ENCODE peak calls at places on chromosomes 6 and 20, in five cellular contexts. J, Q, H, O and V are unnamed samples.

GRCh38 chr6:157107915-157108651 is 215.2 kb downstream of the TMEM242 start:
- DNase-seq in J (no peak), Q (no peak), H (no peak), O (peak; percentile 66), V (peak; percentile 57)

GRCh38 chr6:16322666-16323312 is 84.4 kb downstream of the GMPR start:
- DNase-seq in J (no peak), Q (no peak), H (no peak), O (peak; percentile 86), V (no peak)

GRCh38 chr6:137123078-137123477 is 50.4 kb downstream of the IL22RA2 start:
- DNase-seq in J (no peak), Q (no peak), H (no peak), O (no peak), V (no peak)

GRCh38 chr20:44083220-44083933 is 103.6 kb downstream of the JPH2 start:
- DNase-seq in J (no peak), Q (no peak), H (no peak), O (no peak), V (peak; percentile 50)

GRCh38 chr20:39878321-39878720 is 810.7 kb downstream of the MAFB start:
- DNase-seq in J (no peak), Q (no peak), H (no peak), O (no peak), V (no peak)

GRCh38 chr6:23016701-23017100 is 447.3 kb downstream of the HDGFL1 start:
- DNase-seq in J (no peak), Q (no peak), H (no peak), O (no peak), V (no peak)

GRCh38 chr6:19465760-19466159 is 371.4 kb upstream of the ID4 start:
- DNase-seq in J (no peak), Q (no peak), H (no peak), O (no peak), V (no peak)

GRCh38 chr6:78365473-78365872 is 501.9 kb upstream of the IRAK1BP1 start:
- DNase-seq in J (no peak), Q (no peak), H (no peak), O (no peak), V (no peak)

GRCh38 chr6:111774346-111774703 is 98.9 kb downstream of the FYN start:
- DNase-seq in J (no peak), Q (no peak), H (no peak), O (no peak), V (no peak)

GRCh38 chr6:70413829-70414494 is 654 bp downstream of the FAM135A start:
- DNase-seq in J (no peak), Q (no peak), H (no peak), O (peak; percentile 19), V (peak; percentile 41)

GRCh38 chr6:142173980-142174379 is 26.9 kb downstream of the VTA1 start:
- DNase-seq in J (no peak), Q (no peak), H (no peak), O (no peak), V (no peak)

GRCh38 chr6:121925024-121925423 is 474.4 kb upstream of the HSF2 start:
- DNase-seq in J (no peak), Q (no peak), H (no peak), O (no peak), V (no peak)

GRCh38 chr6:30206152-30206551 is 7.1 kb downstream of the TRIM26 start:
- DNase-seq in J (no peak), Q (no peak), H (no peak), O (no peak), V (no peak)

GRCh38 chr6:36130672-36131516 is 581 bp downstream of the MAPK13 start:
- DNase-seq in J (no peak), Q (peak; percentile 73), H (no peak), O (no peak), V (no peak)

GRCh38 chr20:50850721-50851286 is 55.9 kb downstream of the BCAS4 start:
- DNase-seq in J (peak; percentile 38), Q (no peak), H (no peak), O (no peak), V (no peak)

GRCh38 chr6:10584607-10585006 is 63.5 kb downstream of the GCNT2 start:
- DNase-seq in J (no peak), Q (no peak), H (no peak), O (no peak), V (no peak)

GRCh38 chr20:47785321-47785899 is at the start of gene SULF2:
- DNase-seq in J (no peak), Q (no peak), H (no peak), O (no peak), V (peak; percentile 77)

GRCh38 chr20:50248104-50248631 is 57.5 kb downstream of the CEBPB start:
- DNase-seq in J (no peak), Q (no peak), H (no peak), O (peak; percentile 48), V (no peak)

GRCh38 chr6:43267619-43268347 is 24.5 kb downstream of the TTBK1 start:
- DNase-seq in J (no peak), Q (peak; percentile 99), H (no peak), O (peak; percentile 81), V (no peak)

GRCh38 chr6:43268348-43268685 is 25.0 kb downstream of the TTBK1 start:
- DNase-seq in J (no peak), Q (no peak), H (no peak), O (no peak), V (no peak)

GRCh38 chr6:43271103-43271815 is 26.8 kb upstream of the SLC22A7 start:
- DNase-seq in J (no peak), Q (no peak), H (peak; percentile 47), O (no peak), V (no peak)

GRCh38 chr6:43268782-43269272 is 25.5 kb downstream of the TTBK1 start:
- DNase-seq in J (no peak), Q (no peak), H (no peak), O (no peak), V (no peak)

GRCh38 chr6:43269273-43270007 is 26.2 kb downstream of the TTBK1 start:
- DNase-seq in J (no peak), Q (no peak), H (no peak), O (peak; percentile 70), V (no peak)
- TF ChIP-seq CHD2 in J (no peak), Q (no peak), H (no peak), O (no peak), V (no peak)

GRCh38 chr20:57138198-57138995 is 128.0 kb downstream of the BMP7 start:
- DNase-seq in J (no peak), Q (no peak), H (no peak), O (no peak), V (no peak)
- H2AFZ ChIP-seq in J (no peak overlapping the region), Q (no peak overlapping the region), H (no peak overlapping the region), O (no peak overlapping the region), V (no peak overlapping the region)

DNA sequence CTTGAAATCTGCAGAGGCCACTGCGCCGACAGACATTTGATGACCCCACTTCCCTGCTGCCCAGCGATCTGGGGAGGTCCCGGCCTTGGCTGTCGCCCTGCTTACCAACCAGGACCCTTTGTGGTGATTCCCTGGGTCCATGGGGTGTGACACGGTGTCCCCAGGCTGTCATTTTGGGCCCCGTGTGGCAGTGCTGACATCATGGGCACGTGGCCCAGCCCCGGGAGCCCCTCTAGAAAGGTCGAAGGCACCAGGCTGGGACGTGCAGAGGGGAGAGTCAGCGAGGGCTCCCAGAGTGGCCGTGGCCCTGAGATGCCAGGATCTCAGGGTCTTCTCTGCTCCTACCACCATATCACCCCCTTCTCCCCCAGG is 170.0 kb downstream of the TAF4 start:
- DNase-seq in J (no peak), Q (no peak), H (no peak), O (no peak), V (no peak)
- TF ChIP-seq CHD2 in J (no peak), Q (no peak), H (no peak), O (no peak), V (no peak)

DNA sequence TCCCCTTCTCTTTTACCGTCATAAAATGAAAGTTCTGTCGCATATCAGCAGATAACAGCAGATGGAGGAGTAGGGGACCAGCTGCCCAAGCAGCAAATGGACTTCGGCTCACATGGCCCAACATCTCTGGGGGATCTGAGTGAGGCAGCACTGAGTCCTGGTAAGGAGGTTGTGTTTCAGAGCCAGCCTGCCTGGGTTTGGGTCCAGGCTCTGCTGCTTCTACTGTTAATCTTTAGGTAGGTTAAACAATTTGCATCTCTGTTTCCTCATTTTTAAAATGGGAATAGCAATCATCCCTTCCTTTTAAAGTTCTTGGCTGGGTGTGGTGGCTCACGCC is 193.6 kb downstream of the DOK5 start:
- DNase-seq in J (no peak), Q (no peak), H (no peak), O (no peak), V (no peak)
- H2AFZ ChIP-seq in J (peak overlapping the region; percentile 85), Q (no peak overlapping the region), H (no peak overlapping the region), O (no peak overlapping the region), V (no peak overlapping the region)

GRCh38 chr6:101402618-101403002 is 9.1 kb downstream of the GRIK2 start:
- DNase-seq in J (no peak), Q (no peak), H (no peak), O (no peak), V (peak; percentile 71)
- TF ChIP-seq CHD2 in J (no peak), Q (no peak), H (no peak), O (no peak), V (peak; percentile 10)

GRCh38 chr6:25363429-25363828 is 84.3 kb downstream of the CARMIL1 start:
- DNase-seq in J (no peak), Q (no peak), H (no peak), O (no peak), V (no peak)

GRCh38 chr6:25359891-25360290 is 80.7 kb downstream of the CARMIL1 start:
- DNase-seq in J (no peak), Q (no peak), H (no peak), O (no peak), V (no peak)

GRCh38 chr6:25359191-25359861 is 80.2 kb downstream of the CARMIL1 start:
- DNase-seq in J (no peak), Q (no peak), H (no peak), O (no peak), V (no peak)

GRCh38 chr6:25365159-25365558 is 86.0 kb downstream of the CARMIL1 start:
- DNase-seq in J (no peak), Q (no peak), H (no peak), O (no peak), V (no peak)

GRCh38 chr6:25360611-25361010 is 81.4 kb downstream of the CARMIL1 start:
- DNase-seq in J (no peak), Q (no peak), H (no peak), O (no peak), V (no peak)
- H2AFZ ChIP-seq in J (no peak overlapping the region), Q (no peak overlapping the region), H (no peak overlapping the region), O (no peak overlapping the region), V (no peak overlapping the region)

GRCh38 chr6:140592877-140593276 is 1218.4 kb upstream of the CITED2 start:
- DNase-seq in J (no peak), Q (no peak), H (no peak), O (no peak), V (no peak)

GRCh38 chr6:140590641-140591040 is 1216.2 kb upstream of the CITED2 start:
- DNase-seq in J (no peak), Q (no peak), H (no peak), O (no peak), V (no peak)

GRCh38 chr6:140597181-140597580 is 1222.7 kb upstream of the CITED2 start:
- DNase-seq in J (no peak), Q (no peak), H (no peak), O (no peak), V (no peak)

GRCh38 chr6:140594806-140595128 is 1220.3 kb upstream of the CITED2 start:
- DNase-seq in J (no peak), Q (peak; percentile 31), H (no peak), O (no peak), V (no peak)
- TF ChIP-seq CHD2 in J (no peak), Q (no peak), H (no peak), O (no peak), V (no peak)